ENCODE peak calls at places on chromosomes 2 and 18, in six cellular contexts. W, P, R, M, E and X are unnamed samples.

GRCh38 chr18:29430416-29430815 is 1253.5 kb upstream of the CDH2 start:
- DNase-seq in R (peak), W (peak), M (peak), P (peak), E (no peak), X (no peak)

GRCh38 chr18:56233595-56233994 is 404.8 kb downstream of the TXNL1 start:
- DNase-seq in E (no peak), M (peak), W (no peak), R (peak), P (peak), X (no peak)

GRCh38 chr18:50057009-50057408 is 137.9 kb downstream of the MYO5B start:
- DNase-seq in P (no peak), E (no peak), W (no peak), R (no peak), M (no peak), X (no peak)

GRCh38 chr2:160052524-160052923 is 9.9 kb downstream of the PLA2R1 start:
- DNase-seq in R (no peak), E (no peak), W (no peak), P (no peak), M (no peak), X (no peak)

GRCh38 chr2:86358982-86359381 is 21.6 kb upstream of the REEP1 start:
- DNase-seq in R (no peak), P (no peak), E (no peak), M (no peak), W (no peak), X (peak)

GRCh38 chr2:137966043-137966442 is 1.8 kb downstream of the HNMT start:
- DNase-seq in E (no peak), P (peak), W (no peak), R (no peak), M (no peak), X (no peak)

GRCh38 chr2:72954376-72955187 is 37.3 kb downstream of the EMX1 start:
- DNase-seq in P (no peak), E (no peak), W (no peak), R (no peak), M (no peak), X (no peak)

GRCh38 chr2:200800458-200800857 is 11.3 kb upstream of the BZW1 start:
- DNase-seq in W (no peak), M (no peak), P (no peak), E (no peak), R (no peak), X (no peak)

GRCh38 chr18:58860747-58861224 is 3.9 kb upstream of the ZNF532 start:
- DNase-seq in E (no peak), P (peak), W (no peak), M (no peak), R (no peak), X (no peak)

GRCh38 chr18:12307871-12308385 is at the start of gene TUBB6:
- DNase-seq in R (no peak), E (no peak), M (peak), W (no peak), P (peak), X (peak)
- TF ChIP-seq CTCF in R (no peak), E (no peak), M (no peak), W (no peak), P (peak), X (no peak)

DNA sequence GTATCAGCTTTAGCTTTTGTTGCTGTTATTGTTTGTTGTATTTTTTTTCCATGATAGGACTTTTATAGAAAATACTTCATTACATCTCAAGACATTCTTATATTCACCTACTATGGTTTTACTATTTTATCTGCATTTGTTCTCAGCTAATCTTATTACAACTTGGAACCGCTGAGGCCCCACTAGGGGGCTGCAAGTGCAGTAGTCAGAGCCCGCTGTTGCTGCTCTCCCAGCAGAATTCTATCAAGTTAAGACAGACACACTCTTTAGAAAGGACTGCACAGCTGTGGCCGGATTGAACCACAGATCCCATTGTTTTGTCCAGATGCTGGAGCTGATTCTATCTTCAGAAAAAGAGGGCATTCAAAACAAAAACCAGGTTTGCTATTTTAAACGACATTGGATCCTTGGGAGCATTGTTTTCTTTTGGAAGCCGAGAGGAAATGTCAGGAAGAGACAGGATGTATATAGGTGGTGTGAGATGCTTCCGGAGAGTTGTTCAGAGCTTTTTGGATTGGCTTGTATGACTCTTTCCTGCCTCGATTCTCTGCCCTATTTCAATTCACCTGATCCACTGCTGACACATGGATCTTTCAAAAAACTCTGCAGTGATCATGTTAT is 105.7 kb upstream of the GAREM1 start:
- DNase-seq in E (no peak), P (peak), R (peak), W (no peak), M (peak), X (no peak)
- TF ChIP-seq CTCF in E (no peak), P (peak), R (peak), W (no peak), M (peak), X (no peak)

GRCh38 chr2:179853108-179853507 is 8.3 kb downstream of the ZNF385B start:
- DNase-seq in E (no peak), R (peak), P (no peak), M (no peak), W (no peak), X (no peak)

GRCh38 chr2:179855673-179856072 is 5.7 kb downstream of the ZNF385B start:
- DNase-seq in W (no peak), M (no peak), E (no peak), R (no peak), P (no peak), X (no peak)

GRCh38 chr2:179849719-179850118 is 11.7 kb downstream of the ZNF385B start:
- DNase-seq in E (no peak), M (no peak), R (no peak), W (no peak), P (no peak), X (no peak)

GRCh38 chr2:179854891-179855290 is 6.5 kb downstream of the ZNF385B start:
- DNase-seq in W (no peak), M (no peak), R (no peak), P (no peak), E (no peak), X (no peak)

GRCh38 chr2:179850188-179850587 is 11.2 kb downstream of the ZNF385B start:
- DNase-seq in W (no peak), E (no peak), R (peak), M (peak), P (peak), X (no peak)
- TF ChIP-seq CTCF in W (no peak), E (no peak), R (peak), M (peak), P (peak), X (no peak)

DNA sequence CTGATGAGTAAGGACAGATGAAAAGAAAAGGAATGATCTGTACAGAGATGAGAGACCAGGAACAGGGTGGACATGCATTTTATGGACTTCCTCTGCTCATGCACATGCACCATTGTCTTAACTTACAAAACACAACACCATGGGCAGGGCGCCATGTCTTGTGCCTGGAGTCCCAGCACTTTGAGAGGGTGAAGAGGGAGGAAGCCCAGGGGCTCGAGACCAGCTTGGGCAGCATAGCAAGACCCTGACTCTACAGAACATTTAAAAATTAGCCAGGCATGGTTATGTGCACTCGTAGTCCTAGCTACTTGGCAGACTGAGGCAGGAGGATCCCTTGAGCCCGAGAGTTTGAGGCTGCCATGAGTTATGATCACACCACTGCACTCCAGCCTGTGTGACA is 86.9 kb downstream of the ZFP36L2 start:
- DNase-seq in P (no peak), M (no peak), R (no peak), W (no peak), E (no peak), X (no peak)
- TF ChIP-seq CTCF in P (no peak), M (no peak), R (no peak), W (no peak), E (no peak), X (no peak)

GRCh38 chr18:24056506-24056905 is 42.0 kb downstream of the TTC39C start:
- DNase-seq in W (no peak), R (no peak), M (no peak), E (no peak), P (no peak), X (no peak)

GRCh38 chr18:24060644-24061043 is 46.1 kb downstream of the TTC39C start:
- DNase-seq in R (no peak), M (no peak), W (no peak), E (no peak), P (peak), X (no peak)

GRCh38 chr18:24055878-24056277 is 41.3 kb downstream of the TTC39C start:
- DNase-seq in R (no peak), W (no peak), E (no peak), P (peak), M (no peak), X (no peak)

GRCh38 chr18:24055009-24055804 is 40.7 kb downstream of the TTC39C start:
- DNase-seq in M (no peak), R (no peak), P (no peak), E (no peak), W (no peak), X (no peak)

GRCh38 chr18:24057804-24058203 is 43.2 kb downstream of the TTC39C start:
- DNase-seq in W (no peak), E (no peak), M (no peak), P (no peak), R (no peak), X (no peak)
- TF ChIP-seq CTCF in W (no peak), E (no peak), M (no peak), P (no peak), R (no peak), X (no peak)

DNA sequence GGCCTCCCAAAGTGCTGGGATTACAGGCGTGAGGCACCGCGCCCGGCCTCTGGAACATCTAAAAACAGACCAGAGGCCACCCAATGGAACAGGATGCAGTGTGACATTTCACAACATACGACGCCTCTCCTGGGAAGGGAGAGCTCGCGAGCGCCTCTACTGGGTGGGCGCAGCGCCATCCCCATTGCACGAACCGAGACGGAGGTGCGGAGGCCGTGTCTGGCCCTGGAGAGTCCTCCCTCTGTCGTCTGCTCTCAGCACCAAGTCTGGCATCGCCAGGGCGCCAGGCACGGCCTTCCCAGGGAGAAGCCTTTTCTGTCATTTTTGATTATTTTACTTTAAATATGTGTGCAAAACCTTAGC is 9.4 kb upstream of the GBX2 start:
- DNase-seq in P (peak), M (no peak), W (peak), R (peak), E (no peak), X (peak)
- TF ChIP-seq CTCF in P (peak), M (peak), W (peak), R (no peak), E (no peak), X (no peak)